ENCODE peak calls at places on chromosomes 6 and 20, in five cellular contexts. One of them, this sample, is unnamed.

GRCh38 chr6:118468682-118469465 is 79.2 kb upstream of the PLN start:
- DNase-seq in IMR-90: peak; percentile 56
- DNase-seq in Peyer's patch: no peak
- DNase-seq in pancreas: no peak
- DNase-seq in thoracic aorta: no peak
- DNase-seq in this sample: no peak

GRCh38 chr20:48682529-48683385 is 145.0 kb downstream of the PREX1 start:
- DNase-seq in IMR-90: peak; percentile 92
- DNase-seq in Peyer's patch: peak; percentile 84
- DNase-seq in thoracic aorta: peak; percentile 64
- DNase-seq in pancreas: peak; percentile 93
- DNase-seq in this sample: no peak

GRCh38 chr6:154583546-154584188 is 73.2 kb upstream of the CNKSR3 start:
- DNase-seq in IMR-90: no peak
- DNase-seq in Peyer's patch: no peak
- DNase-seq in thoracic aorta: no peak
- DNase-seq in pancreas: no peak
- DNase-seq in this sample: no peak

GRCh38 chr6:44016131-44016870 is 111.0 kb downstream of the MRPL14 start:
- DNase-seq in pancreas: no peak
- DNase-seq in thoracic aorta: no peak
- DNase-seq in Peyer's patch: no peak
- DNase-seq in IMR-90: peak; percentile 75
- DNase-seq in this sample: no peak

GRCh38 chr20:61251529-61252393 is at the start of gene CDH4:
- DNase-seq in pancreas: no peak
- DNase-seq in IMR-90: no peak
- DNase-seq in thoracic aorta: no peak
- DNase-seq in Peyer's patch: no peak
- DNase-seq in this sample: no peak

GRCh38 chr6:148379966-148380653 is 37.5 kb downstream of the SASH1 start:
- DNase-seq in Peyer's patch: no peak
- DNase-seq in thoracic aorta: no peak
- DNase-seq in IMR-90: no peak
- DNase-seq in pancreas: no peak
- DNase-seq in this sample: no peak

GRCh38 chr20:59749293-59749680 is 144.9 kb downstream of the PHACTR3 start:
- DNase-seq in IMR-90: peak; percentile 53
- DNase-seq in thoracic aorta: no peak
- DNase-seq in pancreas: no peak
- DNase-seq in Peyer's patch: no peak
- DNase-seq in this sample: no peak

GRCh38 chr20:25191051-25191450 is 4.5 kb upstream of the ENTPD6 start:
- DNase-seq in IMR-90: no peak
- DNase-seq in Peyer's patch: no peak
- DNase-seq in pancreas: peak; percentile 11
- DNase-seq in thoracic aorta: no peak
- DNase-seq in this sample: no peak

GRCh38 chr20:63015147-63015664 is 8.4 kb upstream of the BHLHE23 start:
- DNase-seq in Peyer's patch: no peak
- DNase-seq in pancreas: no peak
- DNase-seq in IMR-90: no peak
- DNase-seq in thoracic aorta: no peak
- DNase-seq in this sample: no peak

GRCh38 chr20:53335509-53335908 is 258.1 kb downstream of the ZNF217 start:
- DNase-seq in thoracic aorta: no peak
- DNase-seq in Peyer's patch: no peak
- DNase-seq in pancreas: no peak
- DNase-seq in IMR-90: no peak
- DNase-seq in this sample: no peak

GRCh38 chr20:46400253-46400652 is 6.2 kb downstream of the ELMO2 start:
- DNase-seq in Peyer's patch: no peak
- DNase-seq in thoracic aorta: no peak
- DNase-seq in IMR-90: peak; percentile 80
- DNase-seq in pancreas: no peak
- DNase-seq in this sample: peak; percentile 89

GRCh38 chr20:46801003-46801702 is 91.7 kb downstream of the SLC2A10 start:
- DNase-seq in thoracic aorta: no peak
- DNase-seq in pancreas: no peak
- DNase-seq in Peyer's patch: no peak
- DNase-seq in IMR-90: no peak
- DNase-seq in this sample: no peak

GRCh38 chr6:165573671-165574070 is 89.4 kb downstream of the PDE10A start:
- DNase-seq in thoracic aorta: no peak
- DNase-seq in IMR-90: peak; percentile 92
- DNase-seq in Peyer's patch: peak; percentile 60
- DNase-seq in pancreas: peak; percentile 79
- DNase-seq in this sample: no peak

GRCh38 chr20:20198011-20198410 is 145.7 kb downstream of the CFAP61 start:
- DNase-seq in thoracic aorta: no peak
- DNase-seq in Peyer's patch: no peak
- DNase-seq in IMR-90: no peak
- DNase-seq in pancreas: no peak
- DNase-seq in this sample: no peak

GRCh38 chr20:56566621-56567020 is 33.6 kb downstream of the FAM209B start:
- DNase-seq in Peyer's patch: no peak
- DNase-seq in IMR-90: no peak
- DNase-seq in pancreas: no peak
- DNase-seq in thoracic aorta: no peak
- DNase-seq in this sample: no peak

GRCh38 chr20:37220255-37220654 is 40.9 kb upstream of the MROH8 start:
- DNase-seq in IMR-90: no peak
- DNase-seq in thoracic aorta: no peak
- DNase-seq in Peyer's patch: no peak
- DNase-seq in pancreas: no peak
- DNase-seq in this sample: no peak

GRCh38 chr20:33393609-33394008 is 7.7 kb downstream of the CDK5RAP1 start:
- DNase-seq in IMR-90: peak; percentile 28
- DNase-seq in pancreas: no peak
- DNase-seq in thoracic aorta: no peak
- DNase-seq in Peyer's patch: no peak
- DNase-seq in this sample: no peak

GRCh38 chr6:84882768-84883766 is 118.7 kb upstream of the TBX18 start:
- DNase-seq in thoracic aorta: no peak
- DNase-seq in Peyer's patch: no peak
- DNase-seq in pancreas: no peak
- DNase-seq in IMR-90: no peak
- DNase-seq in this sample: no peak

GRCh38 chr6:39927159-39927558 is 7.1 kb downstream of the MOCS1 start:
- DNase-seq in IMR-90: peak; percentile 41
- DNase-seq in thoracic aorta: no peak
- DNase-seq in Peyer's patch: no peak
- DNase-seq in pancreas: no peak
- DNase-seq in this sample: no peak

GRCh38 chr6:37783831-37784584 is 35.5 kb upstream of the ZFAND3 start:
- DNase-seq in thoracic aorta: no peak
- DNase-seq in IMR-90: no peak
- DNase-seq in Peyer's patch: peak; percentile 52
- DNase-seq in pancreas: peak; percentile 20
- DNase-seq in this sample: peak; percentile 24
- TF ChIP-seq CTCF in thoracic aorta: no peak
- TF ChIP-seq CTCF in IMR-90: no peak
- TF ChIP-seq CTCF in Peyer's patch: no peak
- TF ChIP-seq CTCF in pancreas: no peak
- TF ChIP-seq CTCF in this sample: no peak

DNA sequence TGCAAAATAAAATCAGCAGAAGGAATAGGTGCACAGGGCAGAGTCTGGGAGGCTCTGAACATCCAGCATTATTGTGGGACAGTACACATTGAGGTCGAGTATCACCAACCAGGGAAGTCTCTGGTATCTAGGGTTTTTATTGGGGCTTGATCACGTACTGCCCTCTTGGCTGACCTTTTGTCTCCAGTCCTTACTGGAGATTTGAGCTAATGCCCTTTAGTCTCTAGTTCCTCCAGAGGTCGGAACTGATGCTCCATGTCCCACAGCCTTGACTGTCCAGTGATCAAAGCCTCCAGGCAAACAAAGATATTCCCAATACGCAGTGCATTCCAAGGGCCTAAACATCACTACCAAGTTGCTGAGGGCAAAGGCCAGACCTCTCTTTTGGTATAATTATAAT is 57.0 kb upstream of the DYNLRB1 start:
- DNase-seq in thoracic aorta: no peak
- DNase-seq in pancreas: no peak
- DNase-seq in Peyer's patch: no peak
- DNase-seq in IMR-90: no peak
- DNase-seq in this sample: no peak
- TF ChIP-seq CTCF in thoracic aorta: no peak
- TF ChIP-seq CTCF in pancreas: no peak
- TF ChIP-seq CTCF in Peyer's patch: no peak
- TF ChIP-seq CTCF in IMR-90: no peak
- TF ChIP-seq CTCF in this sample: no peak

DNA sequence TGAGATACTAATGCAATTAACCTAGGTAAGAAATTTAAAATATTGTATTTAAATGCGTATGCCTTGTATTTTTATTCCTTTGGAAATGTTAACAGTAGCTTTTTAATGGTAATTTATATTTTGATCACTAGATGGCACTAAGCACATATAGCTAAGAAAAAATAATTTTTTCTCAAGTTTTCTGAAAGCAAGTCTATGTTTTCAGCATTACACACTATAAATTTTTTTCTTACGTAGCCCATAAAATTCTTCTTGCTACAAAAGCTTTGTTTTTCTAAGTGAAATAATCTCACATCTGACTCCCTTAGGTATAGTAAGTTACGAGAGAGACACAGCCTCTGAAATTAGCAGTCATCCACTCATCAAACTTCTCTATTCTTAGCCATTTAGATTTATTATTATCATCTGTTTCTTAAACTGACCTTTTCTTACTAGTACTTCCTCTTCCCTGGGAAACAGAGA is 35.7 kb downstream of the TSPYL4 start:
- DNase-seq in Peyer's patch: no peak
- DNase-seq in IMR-90: peak; percentile 31
- DNase-seq in thoracic aorta: no peak
- DNase-seq in pancreas: no peak
- DNase-seq in this sample: peak; percentile 30
- TF ChIP-seq CTCF in Peyer's patch: peak; percentile 51
- TF ChIP-seq CTCF in IMR-90: peak; percentile 63
- TF ChIP-seq CTCF in thoracic aorta: peak; percentile 33
- TF ChIP-seq CTCF in pancreas: no peak
- TF ChIP-seq CTCF in this sample: no peak

DNA sequence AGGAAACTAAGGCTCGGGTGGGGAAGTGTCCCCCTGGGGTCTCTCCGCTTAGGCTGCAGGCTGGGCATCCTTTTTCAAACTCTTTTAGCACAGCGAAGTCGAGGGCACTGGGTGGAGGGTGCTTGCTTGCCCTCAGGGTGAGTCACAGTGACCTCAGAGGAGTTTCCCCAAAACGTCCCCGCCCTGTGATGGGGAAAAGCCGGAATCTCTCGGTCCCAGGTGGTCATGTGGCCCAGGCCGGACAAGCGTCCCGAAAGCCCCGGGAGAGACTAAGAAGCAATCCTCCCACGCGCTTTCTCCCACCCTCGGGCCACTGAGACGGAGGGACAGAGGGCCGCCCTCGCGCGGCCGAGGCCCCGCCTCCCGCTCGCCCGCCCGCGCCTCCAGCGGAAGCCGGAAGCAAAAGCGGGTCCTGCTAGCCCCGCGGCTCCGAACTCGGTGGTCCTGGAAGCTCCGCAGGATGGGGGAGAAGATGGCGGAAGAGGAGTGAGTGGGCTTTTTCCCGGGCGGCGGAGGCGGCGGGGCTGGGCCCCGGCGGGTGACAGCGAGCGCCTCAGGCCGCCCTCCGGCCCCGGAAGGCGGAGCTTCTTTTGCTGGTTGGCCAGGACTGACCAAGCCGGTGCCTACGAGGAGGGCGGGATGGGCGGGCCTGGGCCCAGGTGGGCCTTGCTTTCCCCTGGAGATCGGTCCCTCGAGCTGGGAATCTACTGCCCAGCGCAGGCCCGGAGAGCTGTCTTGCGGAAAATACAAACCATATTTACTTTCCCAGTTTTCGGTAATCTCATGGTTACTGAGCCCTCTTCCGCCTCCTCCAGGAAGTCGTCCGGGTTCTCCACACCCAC is at the start of gene SLC9A8:
- DNase-seq in Peyer's patch: peak; percentile 93
- DNase-seq in IMR-90: peak; percentile 85
- DNase-seq in pancreas: peak; percentile 85
- DNase-seq in thoracic aorta: peak; percentile 91
- DNase-seq in this sample: peak; percentile 96
- TF ChIP-seq CTCF in Peyer's patch: peak; percentile 33
- TF ChIP-seq CTCF in IMR-90: peak; percentile 42
- TF ChIP-seq CTCF in pancreas: no peak
- TF ChIP-seq CTCF in thoracic aorta: peak; percentile 54
- TF ChIP-seq CTCF in this sample: peak; percentile 4

DNA sequence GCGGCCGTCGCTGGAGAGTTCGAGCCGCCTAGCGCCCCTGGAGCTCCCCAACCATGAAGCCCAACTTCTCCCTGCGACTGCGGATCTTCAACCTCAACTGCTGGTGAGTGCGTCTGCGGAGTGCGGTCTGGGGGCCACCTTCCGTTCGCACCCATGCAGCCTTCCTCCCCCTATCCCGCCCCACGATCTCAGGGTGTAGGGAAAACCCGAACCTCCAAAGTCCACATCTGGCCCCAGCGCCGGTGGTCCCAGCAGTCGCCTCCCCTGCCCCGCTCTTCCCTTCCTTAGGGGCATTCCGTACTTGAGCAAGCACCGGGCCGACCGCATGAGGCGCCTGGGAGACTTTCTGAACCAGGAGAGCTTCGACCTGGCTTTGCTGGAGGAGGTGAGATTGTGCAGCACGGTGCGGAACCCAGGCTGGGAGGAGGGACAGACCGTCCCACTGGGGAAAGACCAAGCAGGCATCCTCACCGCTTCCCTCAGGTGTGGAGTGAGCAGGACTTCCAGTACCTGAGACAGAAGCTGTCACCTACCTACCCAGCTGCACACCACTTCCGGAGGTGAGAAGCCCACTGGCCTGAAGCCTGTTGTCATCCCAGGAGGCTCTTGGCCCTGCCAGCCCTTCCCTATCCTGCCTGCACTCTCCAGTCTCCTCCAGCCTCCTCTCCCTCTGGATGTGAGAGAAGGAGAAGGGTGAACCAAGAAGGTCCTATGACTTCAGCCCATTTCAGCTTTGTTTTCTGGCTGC is 719 bp downstream of the SMPD2 start:
- DNase-seq in thoracic aorta: no peak
- DNase-seq in Peyer's patch: peak; percentile 75
- DNase-seq in IMR-90: peak; percentile 47
- DNase-seq in pancreas: peak; percentile 65
- DNase-seq in this sample: peak; percentile 76
- TF ChIP-seq CTCF in thoracic aorta: no peak
- TF ChIP-seq CTCF in Peyer's patch: no peak
- TF ChIP-seq CTCF in IMR-90: peak; percentile 12
- TF ChIP-seq CTCF in pancreas: no peak
- TF ChIP-seq CTCF in this sample: peak; percentile 24

GRCh38 chr6:111580401-111580800 is 25.3 kb downstream of the TRAF3IP2 start:
- DNase-seq in IMR-90: no peak
- DNase-seq in Peyer's patch: no peak
- DNase-seq in pancreas: no peak
- DNase-seq in thoracic aorta: no peak
- DNase-seq in this sample: no peak
- TF ChIP-seq CTCF in IMR-90: no peak
- TF ChIP-seq CTCF in Peyer's patch: no peak
- TF ChIP-seq CTCF in pancreas: no peak
- TF ChIP-seq CTCF in thoracic aorta: no peak
- TF ChIP-seq CTCF in this sample: no peak

GRCh38 chr6:34317882-34318491 is 69.2 kb upstream of the SMIM29 start:
- DNase-seq in Peyer's patch: no peak
- DNase-seq in pancreas: no peak
- DNase-seq in IMR-90: peak; percentile 11
- DNase-seq in thoracic aorta: no peak
- DNase-seq in this sample: no peak
- TF ChIP-seq CTCF in Peyer's patch: no peak
- TF ChIP-seq CTCF in pancreas: no peak
- TF ChIP-seq CTCF in IMR-90: no peak
- TF ChIP-seq CTCF in thoracic aorta: no peak
- TF ChIP-seq CTCF in this sample: no peak

GRCh38 chr6:67933278-67933677 is 701.8 kb upstream of the ADGRB3 start:
- DNase-seq in IMR-90: no peak
- DNase-seq in thoracic aorta: no peak
- DNase-seq in pancreas: no peak
- DNase-seq in Peyer's patch: no peak
- DNase-seq in this sample: peak; percentile 16
- TF ChIP-seq CTCF in IMR-90: no peak
- TF ChIP-seq CTCF in thoracic aorta: no peak
- TF ChIP-seq CTCF in pancreas: no peak
- TF ChIP-seq CTCF in Peyer's patch: no peak
- TF ChIP-seq CTCF in this sample: peak; percentile 18